ENCODE peak calls at places on chromosomes 6 and 20, in five cellular contexts. Z, Q, A, Y and M are unnamed samples.

GRCh38 chr20:46160661-46161060 is 42.5 kb downstream of the CD40 start:
- DNase-seq in Z (no peak), Q (no peak), A (no peak), Y (no peak), M (no peak)

GRCh38 chr20:38021373-38021772 is 11.9 kb downstream of the TTI1 start:
- DNase-seq in Z (no peak), Q (no peak), A (no peak), Y (no peak), M (no peak)

GRCh38 chr6:110125361-110125760 is 54.1 kb downstream of the WASF1 start:
- DNase-seq in Z (no peak), Q (no peak), A (peak), Y (peak), M (no peak)

GRCh38 chr20:61773081-61773631 is 292.5 kb downstream of the TAF4 start:
- DNase-seq in Z (no peak), Q (no peak), A (no peak), Y (no peak), M (no peak)

GRCh38 chr20:45897692-45898091 is 6.6 kb downstream of the CTSA start:
- DNase-seq in Z (no peak), Q (no peak), A (no peak), Y (no peak), M (no peak)

GRCh38 chr20:63232235-63233060 is 3.3 kb upstream of the BIRC7 start:
- DNase-seq in Z (no peak), Q (no peak), A (no peak), Y (no peak), M (peak)

GRCh38 chr6:117776441-117776840 is 101.2 kb downstream of the NUS1 start:
- DNase-seq in Z (no peak), Q (no peak), A (no peak), Y (no peak), M (no peak)

GRCh38 chr20:51420111-51420510 is 122.4 kb downstream of the NFATC2 start:
- DNase-seq in Z (no peak), Q (no peak), A (no peak), Y (no peak), M (no peak)

GRCh38 chr6:82178084-82178758 is 69.3 kb downstream of the IBTK start:
- DNase-seq in Z (no peak), Q (no peak), A (no peak), Y (peak), M (no peak)

GRCh38 chr6:108114861-108115597 is 40.5 kb upstream of the OSTM1 start:
- DNase-seq in Z (peak), Q (no peak), A (peak), Y (peak), M (peak)

GRCh38 chr20:36890586-36890985 is 14.6 kb downstream of the TLDC2 start:
- DNase-seq in Z (no peak), Q (no peak), A (no peak), Y (no peak), M (no peak)

GRCh38 chr6:117496383-117496990 is 14.0 kb downstream of the DCBLD1 start:
- DNase-seq in Z (no peak), Q (no peak), A (no peak), Y (no peak), M (no peak)

GRCh38 chr6:81962198-81962597 is 209.7 kb upstream of the TENT5A start:
- DNase-seq in Z (no peak), Q (no peak), A (no peak), Y (no peak), M (no peak)

GRCh38 chr20:60221593-60221992 is 263.4 kb downstream of the CDH26 start:
- DNase-seq in Z (no peak), Q (no peak), A (no peak), Y (no peak), M (no peak)

GRCh38 chr6:54060286-54060685 is 51.0 kb upstream of the MLIP start:
- DNase-seq in Z (no peak), Q (no peak), A (no peak), Y (no peak), M (no peak)

GRCh38 chr6:36200154-36200891 is 3.8 kb downstream of the BRPF3 start:
- DNase-seq in Z (no peak), Q (no peak), A (no peak), Y (no peak), M (no peak)

GRCh38 chr6:54102239-54102638 is 9.0 kb upstream of the MLIP start:
- DNase-seq in Z (no peak), Q (no peak), A (no peak), Y (no peak), M (no peak)

GRCh38 chr6:30735668-30736314 is 6.7 kb downstream of the FLOT1 start:
- DNase-seq in Z (no peak), Q (no peak), A (no peak), Y (no peak), M (no peak)

GRCh38 chr6:89290401-89291155 is 24.5 kb downstream of the GABRR2 start:
- DNase-seq in Z (no peak), Q (no peak), A (no peak), Y (no peak), M (no peak)

GRCh38 chr6:40350942-40351217 is 236.3 kb downstream of the LRFN2 start:
- DNase-seq in Z (no peak), Q (no peak), A (no peak), Y (no peak), M (no peak)

GRCh38 chr20:44967207-44967807 is 995 bp downstream of the STK4 start:
- DNase-seq in Z (no peak), Q (no peak), A (no peak), Y (no peak), M (no peak)

GRCh38 chr20:36480456-36481048 is 60.8 kb upstream of the MYL9 start:
- DNase-seq in Z (no peak), Q (no peak), A (no peak), Y (no peak), M (no peak)

GRCh38 chr6:9224539-9224938 is 789.2 kb upstream of the SLC35B3 start:
- DNase-seq in Z (no peak), Q (no peak), A (no peak), Y (no peak), M (no peak)

GRCh38 chr6:111162504-111162903 is 75.2 kb downstream of the SLC16A10 start:
- DNase-seq in Z (no peak), Q (no peak), A (no peak), Y (no peak), M (no peak)

GRCh38 chr20:32336918-32337347 is 21.2 kb upstream of the ASXL1 start:
- DNase-seq in Z (no peak), Q (no peak), A (no peak), Y (no peak), M (no peak)

GRCh38 chr20:33442136-33443005 is 1.2 kb downstream of the SNTA1 start:
- DNase-seq in Z (no peak), Q (no peak), A (no peak), Y (no peak), M (no peak)

GRCh38 chr6:112717401-112717800 is 370.3 kb downstream of the RFPL4B start:
- DNase-seq in Z (no peak), Q (no peak), A (no peak), Y (no peak), M (no peak)

GRCh38 chr6:35327349-35328027 is 14.9 kb upstream of the PPARD start:
- DNase-seq in Z (peak), Q (peak), A (peak), Y (peak), M (peak)

GRCh38 chr6:56370127-56370540 is 122.8 kb upstream of the COL21A1 start:
- DNase-seq in Z (peak), Q (no peak), A (no peak), Y (no peak), M (no peak)

GRCh38 chr6:36727491-36728021 is 29.9 kb downstream of the RAB44 start:
- DNase-seq in Z (no peak), Q (no peak), A (peak), Y (no peak), M (no peak)

GRCh38 chr6:75204222-75204958 is 1.5 kb downstream of the COL12A1 start:
- DNase-seq in Z (peak), Q (no peak), A (peak), Y (peak), M (peak)

GRCh38 chr6:45929421-45930361 is 86.0 kb downstream of the CLIC5 start:
- DNase-seq in Z (no peak), Q (no peak), A (no peak), Y (no peak), M (no peak)

GRCh38 chr20:19256085-19256484 is 43.6 kb downstream of the SLC24A3 start:
- DNase-seq in Z (no peak), Q (no peak), A (no peak), Y (no peak), M (no peak)

GRCh38 chr6:16145038-16145437 is 16.2 kb downstream of the MYLIP start:
- DNase-seq in Z (no peak), Q (no peak), A (no peak), Y (no peak), M (no peak)